ENCODE peak calls at places on chromosomes 12 and 14, in four cellular contexts. P is HCT116, B is GM23338, L is SK-N-SH. S is an unnamed sample.

GRCh38 chr12:124687695-124688301 is 120.4 kb upstream of the NCOR2 start:
- DNase-seq in P (no peak), B (no peak), L (no peak), S (no peak)

GRCh38 chr12:69540606-69541386 is 44.5 kb upstream of the CCT2 start:
- DNase-seq in P (no peak), B (no peak), L (no peak), S (no peak)

GRCh38 chr12:47783821-47784819 is 11.1 kb downstream of the SLC48A1 start:
- DNase-seq in P (no peak), B (no peak), L (no peak), S (no peak)

GRCh38 chr14:52399886-52400599 is 85.9 kb downstream of the PTGER2 start:
- DNase-seq in P (peak; percentile 2), B (peak; percentile 42), L (no peak), S (no peak)

GRCh38 chr12:58420496-58420895 is 479.1 kb downstream of the ATP23 start:
- DNase-seq in P (no peak), B (no peak), L (no peak), S (no peak)

GRCh38 chr14:97777622-97778021 is 980.4 kb downstream of the VRK1 start:
- DNase-seq in P (no peak), B (no peak), L (no peak), S (no peak)

GRCh38 chr14:68756071-68756481 is 36.8 kb downstream of the ZFP36L1 start:
- DNase-seq in P (no peak), B (no peak), L (peak; percentile 65), S (no peak)

GRCh38 chr12:98951401-98951800 is 306.3 kb downstream of the APAF1 start:
- DNase-seq in P (no peak), B (no peak), L (no peak), S (no peak)

GRCh38 chr14:76235628-76236027 is 83.9 kb downstream of the GPATCH2L start:
- DNase-seq in P (no peak), B (no peak), L (no peak), S (no peak)

GRCh38 chr12:96294831-96295230 is 100.7 kb downstream of the ELK3 start:
- DNase-seq in P (no peak), B (no peak), L (no peak), S (no peak)

GRCh38 chr14:105472496-105472991 is 2.1 kb upstream of the CRIP2 start:
- DNase-seq in P (no peak), B (no peak), L (peak; percentile 72), S (no peak)

GRCh38 chr14:91998667-91999570 is 40.9 kb downstream of the TRIP11 start:
- DNase-seq in P (no peak), B (peak; percentile 37), L (no peak), S (no peak)

GRCh38 chr12:49973361-49973830 is 649 bp downstream of the AQP6 start:
- DNase-seq in P (no peak), B (no peak), L (no peak), S (no peak)

GRCh38 chr14:24848427-24848826 is 201.5 kb downstream of the STXBP6 start:
- DNase-seq in P (no peak), B (no peak), L (no peak), S (no peak)

GRCh38 chr12:108129017-108129812 is at the start of gene WSCD2:
- DNase-seq in P (peak; percentile 32), B (peak; percentile 92), L (peak; percentile 90), S (no peak)

GRCh38 chr14:72253503-72253902 is 321.3 kb downstream of the RGS6 start:
- DNase-seq in P (no peak), B (no peak), L (no peak), S (no peak)

GRCh38 chr12:7994731-7995205 is 37.7 kb upstream of the FOXJ2 start:
- DNase-seq in P (no peak), B (peak; percentile 43), L (no peak), S (no peak)

GRCh38 chr14:24695265-24696241 is 61.6 kb upstream of the GZMB start:
- DNase-seq in P (no peak), B (no peak), L (no peak), S (no peak)

DNA sequence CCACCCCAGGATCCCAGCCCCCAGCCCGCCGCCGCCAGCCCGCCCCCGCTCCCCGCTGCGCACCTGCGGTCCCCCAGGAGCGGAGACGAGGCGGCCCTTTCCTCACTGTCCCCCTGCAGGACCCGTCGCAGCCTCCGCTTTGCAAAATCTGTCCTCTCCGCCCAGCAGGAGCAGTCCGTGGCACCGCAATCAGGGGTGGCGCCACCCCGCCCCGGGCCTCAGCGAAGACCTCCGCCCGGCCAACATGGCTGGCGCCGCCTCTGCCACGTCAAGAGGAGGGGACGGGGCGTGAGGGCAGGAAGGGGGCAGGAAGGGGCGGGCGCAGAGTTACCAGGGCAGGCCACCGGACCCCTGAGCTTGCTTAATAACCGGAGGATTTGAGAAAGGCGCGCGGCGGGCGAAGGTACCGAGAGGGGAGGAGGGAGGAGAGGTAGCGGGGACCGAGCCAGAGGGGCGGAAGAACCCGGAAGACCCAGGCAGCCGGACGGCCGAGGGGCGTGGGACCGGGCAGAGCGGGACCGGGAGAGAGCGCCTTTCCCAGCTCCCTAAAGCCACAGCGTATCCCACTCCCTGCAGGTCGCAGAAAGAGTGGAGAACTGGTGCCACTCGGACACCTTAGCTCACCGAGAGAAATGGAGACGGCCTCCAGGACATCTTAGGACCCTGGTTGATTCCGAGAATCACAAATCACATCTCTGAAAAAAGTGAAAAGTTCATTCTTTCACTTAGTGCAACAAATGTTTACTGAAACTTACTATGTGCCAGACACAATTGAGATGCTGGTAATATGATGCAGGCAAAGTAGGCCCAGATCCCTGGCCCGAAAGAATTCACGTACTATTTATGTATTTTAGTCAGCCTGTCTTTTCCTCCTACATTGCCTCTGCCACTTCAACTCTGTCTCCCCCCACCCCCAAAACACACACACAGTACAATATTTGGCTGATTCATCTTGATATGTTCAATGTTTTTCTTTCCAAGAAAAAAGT is at the start of gene SEC23A:
- DNase-seq in P (peak; percentile 47), B (peak; percentile 97), L (peak; percentile 87), S (no peak)
- TF ChIP-seq POLR2AphosphoS5 in P (peak; percentile 88), B (peak; percentile 96), L (peak; percentile 51), S (peak; percentile 78)

DNA sequence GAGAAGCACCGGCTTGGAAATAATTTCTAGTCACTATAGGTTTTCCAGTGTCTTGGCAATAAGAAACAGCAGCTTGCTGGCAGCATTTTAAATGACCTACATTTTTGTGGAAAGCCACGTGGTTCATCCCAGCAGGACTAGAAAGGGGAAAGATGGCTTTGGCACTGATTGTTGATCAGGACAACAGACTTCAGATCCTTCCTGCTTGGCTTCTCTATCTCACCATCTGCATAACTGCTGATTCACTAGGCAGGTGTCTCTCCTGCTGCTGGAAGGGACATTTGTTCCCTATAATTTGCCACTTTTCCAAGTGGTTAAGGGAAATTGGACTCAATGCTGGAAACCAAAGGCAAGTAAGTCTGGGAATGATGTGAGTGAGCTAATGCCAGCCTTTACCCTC is 131.0 kb downstream of the TTC8 start:
- DNase-seq in P (no peak), B (no peak), L (no peak), S (no peak)
- TF ChIP-seq REST in P (no peak), B (no peak), L (no peak), S (no peak)

GRCh38 chr12:100329800-100330199 is 27.1 kb upstream of the SLC17A8 start:
- DNase-seq in P (no peak), B (no peak), L (no peak), S (no peak)
- H3K36me3 ChIP-seq in P (peaks cover 6% of the 10 kb centered on the region), B (no peaks in the 10 kb centered on the region), L (peaks cover 66% of the 10 kb centered on the region), S (peaks cover 34% of the 10 kb centered on the region)

GRCh38 chr14:93090826-93091583 is 24.7 kb downstream of the ITPK1 start:
- DNase-seq in P (no peak), B (no peak), L (peak; percentile 92), S (no peak)
- TF ChIP-seq POLR2AphosphoS5 in P (no peak), B (no peak), L (no peak), S (no peak)

GRCh38 chr12:27781680-27782079 is 1.6 kb upstream of the MANSC4 start:
- DNase-seq in P (no peak), B (peak; percentile 23), L (no peak), S (no peak)
- TF ChIP-seq REST in P (no peak), B (no peak), L (no peak), S (no peak)

GRCh38 chr14:100896369-100897060 is 7.0 kb downstream of the RTL1 start:
- DNase-seq in P (no peak), B (no peak), L (peak; percentile 42), S (no peak)
- H3K36me3 ChIP-seq in P (no peaks in the 10 kb centered on the region), B (no peaks in the 10 kb centered on the region), L (no peaks in the 10 kb centered on the region), S (no peaks in the 10 kb centered on the region)